ENCODE peak calls at places on chromosome X, in six cellular contexts. One of them, this sample, is unnamed.

GRCh38 chrX:130944230-130944629 is 41.2 kb upstream of the ENOX2 start:
- DNase-seq in choroid plexus epithelial cell: no peak
- DNase-seq in activated CD8-positive, alpha-beta memory T cell treated with anti-CD3 and anti-CD28 coated beads for 4 hours: no peak
- DNase-seq in stimulated activated CD4-positive, alpha-beta T cell treated with anti-CD3 and anti-CD28 coated beads, Interleukin-12 subunit alpha, Interleukin-12 subunit beta, amount 100 ng/mL, for 24 hours: no peak
- DNase-seq in endothelial cell of umbilical vein: no peak
- DNase-seq in HCEC 1CT: no peak
- DNase-seq in this sample: no peak

GRCh38 chrX:136752796-136753195 is 27.9 kb downstream of the ARHGEF6 start:
- DNase-seq in choroid plexus epithelial cell: peak; percentile 55
- DNase-seq in activated CD8-positive, alpha-beta memory T cell treated with anti-CD3 and anti-CD28 coated beads for 4 hours: no peak
- DNase-seq in stimulated activated CD4-positive, alpha-beta T cell treated with anti-CD3 and anti-CD28 coated beads, Interleukin-12 subunit alpha, Interleukin-12 subunit beta, amount 100 ng/mL, for 24 hours: no peak
- DNase-seq in endothelial cell of umbilical vein: no peak
- DNase-seq in HCEC 1CT: peak; percentile 58
- DNase-seq in this sample: no peak

GRCh38 chrX:46637937-46638336 is 64.4 kb downstream of the CHST7 start:
- DNase-seq in choroid plexus epithelial cell: no peak
- DNase-seq in activated CD8-positive, alpha-beta memory T cell treated with anti-CD3 and anti-CD28 coated beads for 4 hours: no peak
- DNase-seq in stimulated activated CD4-positive, alpha-beta T cell treated with anti-CD3 and anti-CD28 coated beads, Interleukin-12 subunit alpha, Interleukin-12 subunit beta, amount 100 ng/mL, for 24 hours: no peak
- DNase-seq in endothelial cell of umbilical vein: peak; percentile 10
- DNase-seq in HCEC 1CT: peak; percentile 27
- DNase-seq in this sample: peak; percentile 68

GRCh38 chrX:2831471-2832228 is 2.9 kb downstream of the GYG2 start:
- DNase-seq in choroid plexus epithelial cell: no peak
- DNase-seq in activated CD8-positive, alpha-beta memory T cell treated with anti-CD3 and anti-CD28 coated beads for 4 hours: no peak
- DNase-seq in stimulated activated CD4-positive, alpha-beta T cell treated with anti-CD3 and anti-CD28 coated beads, Interleukin-12 subunit alpha, Interleukin-12 subunit beta, amount 100 ng/mL, for 24 hours: no peak
- DNase-seq in endothelial cell of umbilical vein: no peak
- DNase-seq in HCEC 1CT: no peak
- DNase-seq in this sample: no peak

GRCh38 chrX:68443155-68443868 is 10.0 kb upstream of the OPHN1 start:
- DNase-seq in choroid plexus epithelial cell: peak; percentile 70
- DNase-seq in activated CD8-positive, alpha-beta memory T cell treated with anti-CD3 and anti-CD28 coated beads for 4 hours: no peak
- DNase-seq in stimulated activated CD4-positive, alpha-beta T cell treated with anti-CD3 and anti-CD28 coated beads, Interleukin-12 subunit alpha, Interleukin-12 subunit beta, amount 100 ng/mL, for 24 hours: no peak
- DNase-seq in endothelial cell of umbilical vein: peak; percentile 67
- DNase-seq in HCEC 1CT: peak; percentile 47
- DNase-seq in this sample: no peak

GRCh38 chrX:44903107-44903506 is 30.1 kb downstream of the KDM6A start:
- DNase-seq in choroid plexus epithelial cell: peak; percentile 68
- DNase-seq in activated CD8-positive, alpha-beta memory T cell treated with anti-CD3 and anti-CD28 coated beads for 4 hours: no peak
- DNase-seq in stimulated activated CD4-positive, alpha-beta T cell treated with anti-CD3 and anti-CD28 coated beads, Interleukin-12 subunit alpha, Interleukin-12 subunit beta, amount 100 ng/mL, for 24 hours: no peak
- DNase-seq in endothelial cell of umbilical vein: peak; percentile 46
- DNase-seq in HCEC 1CT: peak; percentile 79
- DNase-seq in this sample: peak; percentile 61

GRCh38 chrX:68910743-68911142 is 81.9 kb downstream of the EFNB1 start:
- DNase-seq in choroid plexus epithelial cell: no peak
- DNase-seq in activated CD8-positive, alpha-beta memory T cell treated with anti-CD3 and anti-CD28 coated beads for 4 hours: no peak
- DNase-seq in stimulated activated CD4-positive, alpha-beta T cell treated with anti-CD3 and anti-CD28 coated beads, Interleukin-12 subunit alpha, Interleukin-12 subunit beta, amount 100 ng/mL, for 24 hours: no peak
- DNase-seq in endothelial cell of umbilical vein: no peak
- DNase-seq in HCEC 1CT: no peak
- DNase-seq in this sample: no peak

GRCh38 chrX:116801943-116802342 is 339.2 kb upstream of the CT83 start:
- DNase-seq in choroid plexus epithelial cell: no peak
- DNase-seq in activated CD8-positive, alpha-beta memory T cell treated with anti-CD3 and anti-CD28 coated beads for 4 hours: no peak
- DNase-seq in stimulated activated CD4-positive, alpha-beta T cell treated with anti-CD3 and anti-CD28 coated beads, Interleukin-12 subunit alpha, Interleukin-12 subunit beta, amount 100 ng/mL, for 24 hours: no peak
- DNase-seq in endothelial cell of umbilical vein: no peak
- DNase-seq in HCEC 1CT: no peak
- DNase-seq in this sample: no peak

GRCh38 chrX:100368167-100368566 is 41.9 kb downstream of the PCDH19 start:
- DNase-seq in choroid plexus epithelial cell: peak; percentile 19
- DNase-seq in activated CD8-positive, alpha-beta memory T cell treated with anti-CD3 and anti-CD28 coated beads for 4 hours: no peak
- DNase-seq in stimulated activated CD4-positive, alpha-beta T cell treated with anti-CD3 and anti-CD28 coated beads, Interleukin-12 subunit alpha, Interleukin-12 subunit beta, amount 100 ng/mL, for 24 hours: no peak
- DNase-seq in endothelial cell of umbilical vein: no peak
- DNase-seq in HCEC 1CT: no peak
- DNase-seq in this sample: no peak

GRCh38 chrX:115413246-115413878 is 123.8 kb downstream of the LUZP4 start:
- DNase-seq in choroid plexus epithelial cell: peak; percentile 62
- DNase-seq in activated CD8-positive, alpha-beta memory T cell treated with anti-CD3 and anti-CD28 coated beads for 4 hours: no peak
- DNase-seq in stimulated activated CD4-positive, alpha-beta T cell treated with anti-CD3 and anti-CD28 coated beads, Interleukin-12 subunit alpha, Interleukin-12 subunit beta, amount 100 ng/mL, for 24 hours: no peak
- DNase-seq in endothelial cell of umbilical vein: peak; percentile 54
- DNase-seq in HCEC 1CT: peak; percentile 54
- DNase-seq in this sample: peak; percentile 11